ENCODE peak calls at places on chromosomes 12 and 14, in nine cellular contexts. L is astrocyte, H is HFF-Myc, F is neural crest cell, K is spleen, N is AG09309, E is fibroblast of pulmonary artery, V is cardiac muscle cell, X is ascending aorta. I is an unnamed sample.

GRCh38 chr14:65035049-65035448 is 48.4 kb downstream of the FNTB start:
- DNase-seq in L (no peak), H (no peak), F (peak; percentile 53), K (peak; percentile 82), N (no peak), E (peak; percentile 16), V (no peak), X (no peak), I (no peak)

GRCh38 chr12:57049890-57050289 is at the start of gene MYO1A:
- DNase-seq in L (no peak), H (no peak), F (no peak), K (no peak), N (no peak), E (peak; percentile 13), V (peak; percentile 54), X (no peak), I (no peak)

GRCh38 chr12:109735051-109735521 is 21.5 kb downstream of the FAM222A start:
- DNase-seq in L (no peak), H (no peak), F (no peak), K (peak; percentile 41), N (no peak), E (no peak), V (no peak), X (peak; percentile 16), I (no peak)

GRCh38 chr14:82488473-82488872 is 954.8 kb upstream of the SEL1L start:
- DNase-seq in L (no peak), H (no peak), F (no peak), K (no peak), N (no peak), E (no peak), V (no peak), X (no peak), I (no peak)

GRCh38 chr14:98192946-98193345 is 1079.1 kb downstream of the BCL11B start:
- DNase-seq in L (no peak), H (no peak), F (no peak), K (no peak), N (no peak), E (no peak), V (no peak), X (no peak), I (no peak)

GRCh38 chr12:9334026-9334692 is 126.0 kb upstream of the PZP start:
- DNase-seq in L (peak; percentile 18), H (no peak), F (no peak), K (no peak), N (peak; percentile 23), E (no peak), V (no peak), X (no peak), I (peak; percentile 44)

GRCh38 chr14:21024668-21025373 is at the start of gene NDRG2:
- DNase-seq in L (no peak), H (no peak), F (peak; percentile 71), K (peak; percentile 94), N (no peak), E (peak; percentile 40), V (peak; percentile 96), X (peak; percentile 85), I (no peak)

GRCh38 chr12:47964102-47964723 is 817 bp downstream of the TMEM106C start:
- DNase-seq in L (no peak), H (no peak), F (no peak), K (peak; percentile 74), N (no peak), E (no peak), V (no peak), X (peak; percentile 73), I (no peak)

GRCh38 chr12:89225401-89225800 is 126.9 kb downstream of the DUSP6 start:
- DNase-seq in L (peak; percentile 75), H (peak; percentile 26), F (no peak), K (peak; percentile 71), N (no peak), E (peak; percentile 71), V (no peak), X (peak; percentile 66), I (peak; percentile 57)

GRCh38 chr12:92002195-92002649 is 143.4 kb downstream of the BTG1 start:
- DNase-seq in L (peak; percentile 37), H (no peak), F (no peak), K (no peak), N (no peak), E (no peak), V (no peak), X (no peak), I (no peak)

GRCh38 chr12:100646896-100647295 is 73.4 kb downstream of the GAS2L3 start:
- DNase-seq in L (no peak), H (no peak), F (no peak), K (no peak), N (no peak), E (no peak), V (no peak), X (no peak), I (no peak)

GRCh38 chr12:100651694-100652093 is 78.2 kb downstream of the GAS2L3 start:
- DNase-seq in L (no peak), H (no peak), F (no peak), K (no peak), N (no peak), E (no peak), V (no peak), X (no peak), I (peak; percentile 21)

GRCh38 chr12:100656141-100656540 is 82.7 kb downstream of the GAS2L3 start:
- DNase-seq in L (no peak), H (no peak), F (no peak), K (no peak), N (no peak), E (no peak), V (no peak), X (no peak), I (no peak)

GRCh38 chr12:100652488-100652887 is 79.0 kb downstream of the GAS2L3 start:
- DNase-seq in L (no peak), H (no peak), F (no peak), K (no peak), N (no peak), E (no peak), V (no peak), X (no peak), I (no peak)

GRCh38 chr12:100651108-100651507 is 77.6 kb downstream of the GAS2L3 start:
- DNase-seq in L (no peak), H (no peak), F (no peak), K (no peak), N (no peak), E (no peak), V (no peak), X (no peak), I (no peak)
- TF ChIP-seq CTCF in L (no peak), H (peak; percentile 39), F (peak; percentile 43), K (no peak), N (no peak), E (peak; percentile 17), V (peak; percentile 16), X (no peak), I (no peak)

GRCh38 chr14:22656945-22657711 is 13.0 kb upstream of the OR6J1 start:
- DNase-seq in L (peak; percentile 56), H (no peak), F (no peak), K (no peak), N (no peak), E (peak; percentile 67), V (no peak), X (no peak), I (peak; percentile 45)

GRCh38 chr14:22658951-22659350 is 14.8 kb upstream of the OR6J1 start:
- DNase-seq in L (no peak), H (no peak), F (no peak), K (no peak), N (no peak), E (no peak), V (no peak), X (no peak), I (no peak)

GRCh38 chr14:22656226-22656625 is 12.1 kb upstream of the OR6J1 start:
- DNase-seq in L (no peak), H (no peak), F (no peak), K (no peak), N (no peak), E (peak; percentile 43), V (no peak), X (no peak), I (no peak)

GRCh38 chr14:22660654-22661053 is 16.5 kb upstream of the OR6J1 start:
- DNase-seq in L (no peak), H (no peak), F (no peak), K (no peak), N (no peak), E (no peak), V (no peak), X (no peak), I (no peak)

DNA sequence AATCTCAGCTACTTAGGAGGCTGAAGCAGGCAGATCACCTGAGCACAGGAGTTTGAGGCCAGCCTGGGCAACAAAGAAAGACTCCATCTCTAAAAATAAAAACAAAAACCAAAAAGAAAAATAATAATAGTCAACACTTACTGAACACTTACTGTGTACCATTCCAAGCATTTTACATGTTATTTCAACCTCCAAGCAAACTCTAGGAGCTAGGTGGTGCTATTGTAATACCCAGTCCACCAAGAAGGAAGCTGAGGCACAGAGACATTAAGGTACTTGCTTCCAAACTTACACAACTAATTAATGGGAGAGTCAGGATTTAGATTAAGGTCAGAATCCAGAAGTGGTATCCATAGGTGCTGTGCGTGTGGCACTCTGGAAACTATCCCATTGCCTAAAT is 13.7 kb upstream of the OR6J1 start:
- DNase-seq in L (peak; percentile 48), H (peak; percentile 15), F (no peak), K (no peak), N (no peak), E (peak; percentile 82), V (no peak), X (no peak), I (peak; percentile 44)
- TF ChIP-seq CTCF in L (peak; percentile 32), H (peak; percentile 24), F (no peak), K (peak; percentile 37), N (peak; percentile 64), E (peak; percentile 78), V (peak; percentile 63), X (no peak), I (peak; percentile 52)

DNA sequence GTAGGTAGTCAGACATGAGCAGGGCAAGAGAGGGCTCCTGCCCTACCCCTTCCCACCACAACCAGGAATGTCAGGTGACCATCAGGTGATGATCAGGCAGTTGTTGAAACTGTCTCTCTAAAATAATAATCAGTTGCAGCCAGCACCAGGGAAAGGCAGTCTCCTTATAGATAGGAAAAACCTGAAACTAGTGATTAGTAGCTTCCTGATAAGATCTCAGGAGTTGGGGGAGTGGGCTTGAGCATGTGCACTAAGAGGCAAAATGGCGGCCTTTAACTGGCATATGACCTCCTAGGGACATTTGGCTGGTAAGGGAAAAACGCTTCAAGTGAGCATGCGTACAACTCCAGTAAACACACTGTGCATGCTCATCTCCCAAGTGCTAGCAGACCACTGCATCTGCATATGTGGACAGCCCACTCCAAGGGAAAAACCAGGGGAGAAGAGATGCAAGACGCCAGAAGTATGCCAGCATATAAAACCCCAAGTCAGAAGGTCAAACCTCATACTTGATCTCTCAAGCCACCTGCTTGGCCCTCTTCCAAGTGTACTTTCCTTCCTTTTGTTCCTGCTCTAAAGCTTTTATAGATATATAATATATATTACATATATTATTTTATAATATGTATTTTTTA is 37.1 kb downstream of the TGFB3 start:
- DNase-seq in L (no peak), H (no peak), F (no peak), K (no peak), N (no peak), E (no peak), V (no peak), X (no peak), I (no peak)
- TF ChIP-seq CTCF in L (no peak), H (no peak), F (no peak), K (no peak), N (no peak), E (no peak), V (no peak), X (no peak), I (no peak)

DNA sequence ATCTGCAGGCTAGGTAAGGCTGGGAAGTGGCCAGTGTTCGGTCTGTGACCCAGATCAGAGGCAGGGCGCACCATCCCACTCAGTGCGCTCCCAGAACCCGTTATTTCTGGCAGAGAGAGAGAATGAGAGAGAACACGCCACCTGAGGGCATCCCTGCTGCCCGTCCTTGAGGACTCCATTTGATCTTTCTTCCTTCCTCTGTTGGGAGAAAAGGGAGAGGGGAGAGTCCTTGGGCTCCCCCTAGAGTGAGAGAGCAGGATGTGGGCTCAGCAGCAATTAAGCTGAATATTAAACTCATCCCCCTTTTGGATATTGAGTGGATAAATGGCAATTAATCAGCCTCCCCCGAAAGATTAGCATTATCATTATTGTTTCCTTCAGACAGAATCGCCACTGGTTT is 70.6 kb downstream of the IFT43 start:
- DNase-seq in L (no peak), H (no peak), F (no peak), K (no peak), N (no peak), E (peak; percentile 11), V (no peak), X (no peak), I (no peak)
- TF ChIP-seq CTCF in L (peak; percentile 17), H (peak; percentile 66), F (peak; percentile 33), K (no peak), N (peak; percentile 47), E (peak; percentile 54), V (peak; percentile 59), X (no peak), I (peak; percentile 44)